ENCODE peak calls at places on chromosome 5, in four cellular contexts. One of them, this sample, is unnamed.

GRCh38 chr5:59266410-59266809 is 627.1 kb downstream of the PDE4D start:
- DNase-seq in GM20000: no peak
- DNase-seq in Panc1: no peak
- DNase-seq in lung: no peak
- DNase-seq in this sample: no peak

GRCh38 chr5:39283231-39283818 is 64.0 kb upstream of the FYB1 start:
- DNase-seq in Panc1: peak; percentile 74
- DNase-seq in lung: peak; percentile 33
- DNase-seq in GM20000: peak; percentile 55
- DNase-seq in this sample: no peak

GRCh38 chr5:80408976-80409926 is 1.4 kb downstream of the ZFYVE16 start:
- DNase-seq in Panc1: no peak
- DNase-seq in lung: no peak
- DNase-seq in GM20000: no peak
- DNase-seq in this sample: no peak

GRCh38 chr5:172789687-172790495 is 18.9 kb upstream of the DUSP1 start:
- DNase-seq in GM20000: no peak
- DNase-seq in lung: no peak
- DNase-seq in Panc1: no peak
- DNase-seq in this sample: no peak

GRCh38 chr5:116497648-116498047 is 77.0 kb downstream of the SEMA6A start:
- DNase-seq in Panc1: no peak
- DNase-seq in GM20000: no peak
- DNase-seq in lung: no peak
- DNase-seq in this sample: no peak

GRCh38 chr5:20555034-20555433 is 567.0 kb upstream of the CDH18 start:
- DNase-seq in lung: no peak
- DNase-seq in GM20000: no peak
- DNase-seq in Panc1: no peak
- DNase-seq in this sample: no peak

GRCh38 chr5:116388564-116389258 is 185.9 kb downstream of the SEMA6A start:
- DNase-seq in Panc1: no peak
- DNase-seq in GM20000: no peak
- DNase-seq in lung: peak; percentile 30
- DNase-seq in this sample: no peak

GRCh38 chr5:179918742-179919486 is 11.2 kb upstream of the TBC1D9B start:
- DNase-seq in lung: no peak
- DNase-seq in GM20000: no peak
- DNase-seq in Panc1: no peak
- DNase-seq in this sample: peak; percentile 53

GRCh38 chr5:151799407-151799806 is 27.7 kb downstream of the G3BP1 start:
- DNase-seq in Panc1: no peak
- DNase-seq in GM20000: no peak
- DNase-seq in lung: no peak
- DNase-seq in this sample: no peak

GRCh38 chr5:178781936-178782335 is 51.5 kb upstream of the ZNF354A start:
- DNase-seq in GM20000: no peak
- DNase-seq in Panc1: no peak
- DNase-seq in lung: no peak
- DNase-seq in this sample: no peak

GRCh38 chr5:37575541-37576489 is 196.7 kb downstream of the WDR70 start:
- DNase-seq in GM20000: no peak
- DNase-seq in lung: no peak
- DNase-seq in Panc1: no peak
- DNase-seq in this sample: no peak

GRCh38 chr5:179914032-179914755 is 6.5 kb upstream of the TBC1D9B start:
- DNase-seq in Panc1: peak; percentile 56
- DNase-seq in lung: peak; percentile 42
- DNase-seq in GM20000: no peak
- DNase-seq in this sample: no peak

GRCh38 chr5:150152636-150153462 is 2.8 kb downstream of the PDGFRB start:
- DNase-seq in Panc1: no peak
- DNase-seq in GM20000: no peak
- DNase-seq in lung: no peak
- DNase-seq in this sample: no peak

GRCh38 chr5:116480894-116481510 is 93.6 kb downstream of the SEMA6A start:
- DNase-seq in lung: no peak
- DNase-seq in Panc1: no peak
- DNase-seq in GM20000: no peak
- DNase-seq in this sample: no peak

GRCh38 chr5:9523090-9523813 is 22.6 kb downstream of the SEMA5A start:
- DNase-seq in Panc1: no peak
- DNase-seq in GM20000: no peak
- DNase-seq in lung: no peak
- DNase-seq in this sample: no peak

GRCh38 chr5:84378420-84378819 is 6.3 kb downstream of the EDIL3 start:
- DNase-seq in Panc1: no peak
- DNase-seq in lung: no peak
- DNase-seq in GM20000: no peak
- DNase-seq in this sample: no peak

GRCh38 chr5:38500861-38501260 is 55.6 kb downstream of the LIFR start:
- DNase-seq in Panc1: no peak
- DNase-seq in GM20000: no peak
- DNase-seq in lung: no peak
- DNase-seq in this sample: no peak

GRCh38 chr5:135714126-135714894 is 120.2 kb upstream of the SLC25A48 start:
- DNase-seq in GM20000: no peak
- DNase-seq in lung: no peak
- DNase-seq in Panc1: no peak
- DNase-seq in this sample: no peak

GRCh38 chr5:73796164-73797141 is 170.5 kb downstream of the ARHGEF28 start:
- DNase-seq in GM20000: peak; percentile 14
- DNase-seq in lung: no peak
- DNase-seq in Panc1: peak; percentile 82
- DNase-seq in this sample: no peak

GRCh38 chr5:51389326-51389581 is 6.0 kb downstream of the ISL1 start:
- DNase-seq in GM20000: no peak
- DNase-seq in lung: no peak
- DNase-seq in Panc1: no peak
- DNase-seq in this sample: no peak

GRCh38 chr5:169801781-169802180 is 164.7 kb downstream of the DOCK2 start:
- DNase-seq in GM20000: no peak
- DNase-seq in Panc1: no peak
- DNase-seq in lung: no peak
- DNase-seq in this sample: no peak

GRCh38 chr5:95862636-95863382 is 40.3 kb upstream of the GLRX start:
- DNase-seq in Panc1: no peak
- DNase-seq in lung: no peak
- DNase-seq in GM20000: no peak
- DNase-seq in this sample: peak; percentile 27

GRCh38 chr5:153883829-153884228 is 154.9 kb downstream of the FAM114A2 start:
- DNase-seq in Panc1: no peak
- DNase-seq in GM20000: no peak
- DNase-seq in lung: no peak
- DNase-seq in this sample: no peak

GRCh38 chr5:58629190-58630159 is 46.6 kb downstream of the RAB3C start:
- DNase-seq in GM20000: no peak
- DNase-seq in lung: no peak
- DNase-seq in Panc1: no peak
- DNase-seq in this sample: no peak

DNA sequence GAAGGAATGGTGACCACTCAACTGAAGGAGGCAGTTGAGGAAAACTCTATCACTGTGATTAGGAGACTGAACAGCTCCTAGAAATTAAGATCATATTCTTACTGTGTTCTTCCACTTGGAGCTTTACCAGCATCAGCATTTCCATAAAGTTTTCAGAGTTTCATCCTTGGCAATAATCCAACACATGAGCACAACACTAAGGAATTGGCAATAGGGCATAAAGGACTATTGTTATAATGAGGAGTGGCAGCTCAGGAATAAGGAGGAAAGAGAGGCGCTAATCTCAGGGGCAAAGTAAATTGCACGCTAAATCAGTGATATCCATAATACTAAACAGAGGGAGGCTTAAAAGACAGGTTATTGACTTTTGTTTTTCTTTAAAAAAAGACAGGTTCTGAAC is 338.9 kb downstream of the EFNA5 start:
- DNase-seq in lung: no peak
- DNase-seq in Panc1: no peak
- DNase-seq in GM20000: no peak
- DNase-seq in this sample: no peak
- TF ChIP-seq CTCF in lung: no peak
- TF ChIP-seq CTCF in Panc1: no peak
- TF ChIP-seq CTCF in GM20000: no peak
- TF ChIP-seq CTCF in this sample: no peak

GRCh38 chr5:140855772-140856674 is at the start of gene PCDHA10:
- DNase-seq in lung: no peak
- DNase-seq in GM20000: no peak
- DNase-seq in Panc1: no peak
- DNase-seq in this sample: no peak
- TF ChIP-seq CTCF in lung: no peak
- TF ChIP-seq CTCF in GM20000: no peak
- TF ChIP-seq CTCF in Panc1: peak; percentile 22
- TF ChIP-seq CTCF in this sample: peak; percentile 36

DNA sequence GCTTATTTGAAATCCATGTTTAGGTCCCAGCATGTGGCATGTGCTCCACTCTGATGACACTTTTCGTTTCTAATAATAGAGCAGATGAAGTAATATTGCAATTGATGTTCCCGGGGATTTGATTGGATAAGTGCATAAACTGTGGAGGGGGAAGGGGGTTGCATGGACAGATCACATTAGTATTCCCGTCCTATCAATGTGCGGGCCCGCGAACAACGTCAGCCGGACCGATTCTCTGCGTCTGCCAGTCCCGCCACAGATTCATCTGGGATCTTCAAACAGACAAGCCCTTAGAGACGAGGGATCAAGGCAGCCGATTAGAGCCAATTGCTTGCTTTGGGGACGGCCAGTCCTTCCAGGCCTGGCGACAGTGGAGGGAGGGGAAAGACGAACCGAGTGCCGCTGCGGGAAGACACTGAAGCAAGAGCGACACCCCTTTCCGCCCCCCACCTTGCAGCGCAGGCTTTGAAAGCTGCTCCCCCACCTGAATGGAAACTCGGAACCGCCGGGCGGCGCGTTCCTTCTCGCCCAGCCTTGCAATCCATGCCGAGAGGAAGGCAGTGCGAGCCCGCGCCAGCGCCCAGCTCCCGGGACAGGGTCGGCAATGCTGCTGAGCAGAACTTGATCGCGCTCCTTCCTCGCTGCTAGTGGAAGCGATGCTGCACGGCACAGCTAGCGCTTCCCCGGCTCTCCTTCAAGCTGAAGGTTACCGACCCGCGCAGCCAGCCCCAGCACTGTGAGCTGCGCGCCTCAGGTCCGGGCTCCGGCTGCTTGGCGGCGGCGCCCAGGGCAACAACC is at the start of gene RGS7BP:
- DNase-seq in Panc1: no peak
- DNase-seq in GM20000: no peak
- DNase-seq in lung: no peak
- DNase-seq in this sample: peak; percentile 86
- TF ChIP-seq CTCF in Panc1: no peak
- TF ChIP-seq CTCF in GM20000: no peak
- TF ChIP-seq CTCF in lung: no peak
- TF ChIP-seq CTCF in this sample: no peak

DNA sequence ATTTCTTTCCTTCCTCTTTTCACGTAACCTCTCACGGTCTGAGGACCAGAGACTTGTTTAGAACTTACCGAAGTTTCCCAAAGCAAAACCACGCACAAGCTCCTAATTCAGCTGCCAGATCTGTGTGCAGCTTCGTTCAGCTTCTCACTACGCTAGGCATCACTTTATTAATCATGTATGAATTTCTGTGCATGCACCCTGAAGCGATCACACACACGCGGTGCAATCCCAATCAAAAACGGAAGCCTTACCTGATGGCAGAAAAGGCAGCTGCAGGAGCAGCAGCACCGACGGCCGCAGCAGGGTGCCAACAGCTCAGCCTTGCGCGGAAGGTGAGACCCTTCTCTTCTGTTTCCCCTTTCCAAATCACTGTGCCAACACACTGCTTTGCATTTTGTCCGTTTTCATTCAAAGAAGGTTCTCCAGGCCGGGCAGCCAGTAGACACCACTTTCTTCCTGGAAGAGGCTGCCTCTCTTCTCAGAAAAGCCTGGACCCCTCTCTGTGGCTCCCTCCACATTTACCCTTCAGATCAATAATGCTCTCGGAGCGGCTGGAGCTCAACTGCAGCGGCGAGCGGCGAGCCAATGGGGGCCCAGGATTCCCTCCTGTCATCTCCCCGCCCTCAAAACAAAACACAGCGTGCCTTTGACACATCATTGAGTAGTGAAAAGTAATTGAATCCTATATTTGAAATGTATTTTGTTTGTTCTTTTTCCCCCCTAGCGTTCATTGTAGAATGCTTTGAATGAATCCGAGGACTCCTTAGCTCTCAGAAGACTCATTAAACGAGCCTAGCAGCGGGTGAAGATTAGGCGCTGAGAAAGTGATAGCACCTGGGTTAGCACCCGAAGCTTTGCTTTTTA is at the start of gene CDH12:
- DNase-seq in lung: no peak
- DNase-seq in Panc1: no peak
- DNase-seq in GM20000: peak; percentile 5
- DNase-seq in this sample: no peak
- TF ChIP-seq CTCF in lung: no peak
- TF ChIP-seq CTCF in Panc1: no peak
- TF ChIP-seq CTCF in GM20000: no peak
- TF ChIP-seq CTCF in this sample: no peak

DNA sequence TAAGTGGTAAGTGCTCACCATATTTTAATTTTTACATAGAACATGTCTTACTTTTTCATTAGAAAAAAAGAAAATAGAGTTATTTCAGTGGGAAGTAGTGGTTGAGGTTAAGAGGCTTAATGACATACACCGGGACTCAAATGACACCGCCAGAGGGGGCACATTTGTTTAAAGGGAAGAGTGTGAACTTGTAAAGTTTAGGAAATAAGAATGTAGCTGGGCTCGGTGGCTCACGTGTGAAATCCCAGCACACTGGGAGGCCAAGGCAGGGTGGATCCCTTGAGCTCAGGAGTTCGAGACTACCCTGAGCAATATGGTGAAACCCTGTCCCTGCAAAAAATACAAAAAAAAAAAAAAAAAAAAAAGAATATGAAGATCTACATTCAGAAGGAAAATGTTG is 43.4 kb upstream of the TNFAIP8 start:
- DNase-seq in GM20000: no peak
- DNase-seq in lung: no peak
- DNase-seq in Panc1: no peak
- DNase-seq in this sample: no peak
- TF ChIP-seq CTCF in GM20000: no peak
- TF ChIP-seq CTCF in lung: no peak
- TF ChIP-seq CTCF in Panc1: no peak
- TF ChIP-seq CTCF in this sample: no peak

DNA sequence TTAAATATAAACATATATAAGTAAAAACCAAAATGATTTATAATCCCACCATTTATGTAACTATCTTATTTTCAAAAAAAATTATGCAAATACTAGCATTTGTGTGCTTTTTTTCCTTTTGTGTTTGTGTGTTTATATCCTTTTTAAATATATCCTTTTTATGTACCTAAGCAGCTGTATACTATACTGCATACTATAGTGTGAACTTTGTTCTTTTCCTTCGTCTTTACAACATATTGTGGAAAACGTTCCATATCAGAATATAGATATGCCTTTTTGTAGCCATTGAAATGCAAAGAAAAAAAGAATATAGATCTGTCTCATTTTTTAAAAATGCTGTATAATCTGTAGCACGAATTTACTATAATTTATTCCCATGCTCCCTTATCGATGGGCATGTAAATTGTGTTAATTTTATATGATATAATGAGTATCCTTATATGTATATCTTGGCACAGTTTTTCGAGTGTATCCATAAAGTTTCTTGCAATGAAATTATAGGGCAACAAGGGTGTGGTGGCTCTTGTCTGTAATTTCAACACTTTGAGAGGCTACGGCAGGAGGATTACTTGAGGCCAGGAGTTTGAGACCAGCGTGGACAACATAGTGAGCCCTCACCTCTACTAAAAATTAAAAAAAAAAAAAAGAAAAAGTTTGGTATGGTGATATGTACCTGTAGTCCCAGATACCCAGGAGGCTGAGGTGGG is 83.3 kb downstream of the STK32A start:
- DNase-seq in GM20000: no peak
- DNase-seq in Panc1: no peak
- DNase-seq in lung: no peak
- DNase-seq in this sample: no peak
- TF ChIP-seq CTCF in GM20000: no peak
- TF ChIP-seq CTCF in Panc1: no peak
- TF ChIP-seq CTCF in lung: no peak
- TF ChIP-seq CTCF in this sample: no peak